ENCODE peak calls at places on chromosomes 2 and 18, in six cellular contexts. One of them, this sample, is unnamed.

GRCh38 chr2:98761267-98761781 is 30.4 kb upstream of the MGAT4A start:
- DNase-seq in OCI-LY7: peak
- DNase-seq in mucosa of descending colon: no peak
- DNase-seq in A549: no peak
- DNase-seq in HL-60: no peak
- DNase-seq in heart left ventricle: no peak
- DNase-seq in this sample: no peak

GRCh38 chr2:220555961-220556360 is 928.5 kb downstream of the SLC4A3 start:
- DNase-seq in heart left ventricle: no peak
- DNase-seq in HL-60: no peak
- DNase-seq in A549: no peak
- DNase-seq in OCI-LY7: no peak
- DNase-seq in mucosa of descending colon: no peak
- DNase-seq in this sample: no peak

GRCh38 chr2:43818761-43819160 is 19.9 kb downstream of the ABCG5 start:
- DNase-seq in HL-60: peak
- DNase-seq in A549: no peak
- DNase-seq in mucosa of descending colon: peak
- DNase-seq in OCI-LY7: no peak
- DNase-seq in heart left ventricle: no peak
- DNase-seq in this sample: no peak

GRCh38 chr2:25349397-25349796 is 7.7 kb upstream of the DNMT3A start:
- DNase-seq in heart left ventricle: no peak
- DNase-seq in OCI-LY7: no peak
- DNase-seq in HL-60: no peak
- DNase-seq in mucosa of descending colon: no peak
- DNase-seq in A549: no peak
- DNase-seq in this sample: no peak

GRCh38 chr2:19764998-19765397 is 136.8 kb downstream of the TTC32 start:
- DNase-seq in OCI-LY7: no peak
- DNase-seq in HL-60: no peak
- DNase-seq in heart left ventricle: no peak
- DNase-seq in mucosa of descending colon: no peak
- DNase-seq in A549: no peak
- DNase-seq in this sample: no peak

GRCh38 chr18:67568166-67568565 is 51.6 kb upstream of the DSEL start:
- DNase-seq in mucosa of descending colon: no peak
- DNase-seq in HL-60: no peak
- DNase-seq in heart left ventricle: no peak
- DNase-seq in OCI-LY7: no peak
- DNase-seq in A549: no peak
- DNase-seq in this sample: no peak

GRCh38 chr2:112493858-112494648 is 12.1 kb downstream of the TTL start:
- DNase-seq in heart left ventricle: peak
- DNase-seq in mucosa of descending colon: no peak
- DNase-seq in OCI-LY7: no peak
- DNase-seq in HL-60: no peak
- DNase-seq in A549: peak
- DNase-seq in this sample: no peak

GRCh38 chr18:60120231-60120630 is 220.4 kb downstream of the PMAIP1 start:
- DNase-seq in OCI-LY7: no peak
- DNase-seq in HL-60: no peak
- DNase-seq in mucosa of descending colon: peak
- DNase-seq in A549: no peak
- DNase-seq in heart left ventricle: no peak
- DNase-seq in this sample: no peak

GRCh38 chr18:74116628-74117554 is 30.7 kb downstream of the FBXO15 start:
- DNase-seq in HL-60: peak
- DNase-seq in OCI-LY7: peak
- DNase-seq in A549: no peak
- DNase-seq in heart left ventricle: no peak
- DNase-seq in mucosa of descending colon: peak
- DNase-seq in this sample: no peak

GRCh38 chr18:73979742-73980141 is 167.9 kb downstream of the FBXO15 start:
- DNase-seq in OCI-LY7: no peak
- DNase-seq in A549: no peak
- DNase-seq in heart left ventricle: no peak
- DNase-seq in HL-60: no peak
- DNase-seq in mucosa of descending colon: no peak
- DNase-seq in this sample: no peak

GRCh38 chr2:10658914-10659257 is 30.9 kb downstream of the NOL10 start:
- DNase-seq in heart left ventricle: no peak
- DNase-seq in HL-60: no peak
- DNase-seq in OCI-LY7: no peak
- DNase-seq in mucosa of descending colon: no peak
- DNase-seq in A549: no peak
- DNase-seq in this sample: no peak

GRCh38 chr2:218963597-218963996 is 4.1 kb downstream of the CDK5R2 start:
- DNase-seq in mucosa of descending colon: no peak
- DNase-seq in heart left ventricle: no peak
- DNase-seq in OCI-LY7: no peak
- DNase-seq in HL-60: no peak
- DNase-seq in A549: no peak
- DNase-seq in this sample: no peak

GRCh38 chr18:12741351-12741750 is 38.5 kb downstream of the PSMG2 start:
- DNase-seq in mucosa of descending colon: no peak
- DNase-seq in A549: peak
- DNase-seq in heart left ventricle: no peak
- DNase-seq in OCI-LY7: no peak
- DNase-seq in HL-60: no peak
- DNase-seq in this sample: no peak

GRCh38 chr18:22005191-22005824 is 164.1 kb upstream of the GATA6 start:
- DNase-seq in mucosa of descending colon: no peak
- DNase-seq in HL-60: no peak
- DNase-seq in heart left ventricle: no peak
- DNase-seq in OCI-LY7: no peak
- DNase-seq in A549: no peak
- DNase-seq in this sample: peak

GRCh38 chr18:31830686-31831085 is 70.0 kb upstream of the SLC25A52 start:
- DNase-seq in OCI-LY7: no peak
- DNase-seq in HL-60: no peak
- DNase-seq in heart left ventricle: no peak
- DNase-seq in A549: no peak
- DNase-seq in mucosa of descending colon: no peak
- DNase-seq in this sample: no peak

DNA sequence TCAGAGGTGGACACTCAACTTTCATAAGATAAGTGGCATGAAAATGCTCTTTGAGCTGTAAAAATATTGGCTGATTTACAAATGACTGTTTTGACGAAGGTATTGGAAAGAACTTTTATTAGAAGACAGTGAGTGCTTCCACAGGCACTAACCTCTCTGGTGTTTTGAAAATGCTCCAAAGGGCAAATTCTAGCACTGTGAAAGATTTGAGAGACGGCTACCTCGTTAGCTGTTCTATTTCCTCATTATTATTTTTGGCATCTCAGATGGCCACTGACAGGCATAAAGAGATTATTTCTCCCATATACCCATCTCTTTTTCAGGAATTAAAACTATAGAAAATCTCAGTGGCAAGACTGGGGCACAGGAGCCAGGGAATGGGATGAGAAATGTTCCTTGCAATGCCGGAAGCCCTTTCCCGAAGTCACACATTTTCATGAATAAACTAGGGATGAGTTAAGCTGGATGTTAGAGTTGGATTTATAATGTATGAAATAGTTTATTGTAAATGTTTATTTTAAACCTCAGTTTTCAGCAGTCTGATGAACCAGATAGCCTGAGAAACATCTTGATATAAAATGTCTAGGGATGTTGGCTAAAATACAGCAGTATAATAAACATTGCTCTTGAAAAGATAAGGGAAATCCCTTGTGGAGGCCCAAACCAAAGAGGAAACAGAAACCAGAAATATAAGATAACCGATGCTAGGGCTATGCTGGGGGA is 175.7 kb downstream of the ASB1 start:
- DNase-seq in OCI-LY7: no peak
- DNase-seq in mucosa of descending colon: no peak
- DNase-seq in heart left ventricle: no peak
- DNase-seq in A549: no peak
- DNase-seq in HL-60: no peak
- DNase-seq in this sample: no peak
- H3K4me3 ChIP-seq in OCI-LY7: no peak
- H3K4me3 ChIP-seq in mucosa of descending colon: no peak
- H3K4me3 ChIP-seq in heart left ventricle: no peak
- H3K4me3 ChIP-seq in A549: no peak
- H3K4me3 ChIP-seq in HL-60: no peak
- H3K4me3 ChIP-seq in this sample: no peak

DNA sequence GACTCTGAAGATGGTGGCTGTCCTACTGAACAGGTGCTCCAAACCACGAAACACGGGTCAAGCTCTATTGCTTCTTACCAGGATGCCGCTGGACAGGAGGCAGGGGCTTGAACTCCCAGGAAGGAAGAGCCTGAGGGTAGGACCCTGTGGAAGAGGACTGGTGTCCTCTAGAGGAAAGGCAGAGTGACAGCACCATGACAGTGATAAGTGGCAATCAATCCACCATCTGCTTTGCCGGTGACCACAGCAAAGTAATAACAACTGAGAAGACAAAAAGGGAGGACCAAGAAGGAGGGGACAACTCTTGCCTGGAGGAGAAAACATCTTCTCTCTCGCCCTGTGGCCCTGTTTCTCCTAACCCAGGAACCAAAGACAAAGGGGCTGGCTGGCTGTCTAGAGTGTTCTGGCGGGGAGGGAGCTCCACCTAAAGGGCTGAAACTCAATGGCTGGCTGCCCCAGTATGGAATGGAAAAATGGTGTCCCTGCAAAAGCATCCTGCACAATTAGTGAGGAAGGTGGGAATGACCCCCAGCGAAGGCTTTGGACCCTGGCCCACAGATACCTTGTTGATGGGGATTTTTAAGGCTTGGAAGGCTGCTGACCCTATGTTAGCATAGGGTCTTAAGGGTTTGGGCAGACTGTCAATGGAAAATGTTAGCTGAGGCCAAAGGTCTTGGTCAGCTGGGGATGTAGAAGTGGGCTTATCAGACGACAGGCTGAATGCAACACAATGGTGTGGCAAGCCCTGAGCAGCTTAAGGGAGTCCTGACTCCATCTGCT is 35.4 kb downstream of the PROC start:
- DNase-seq in heart left ventricle: no peak
- DNase-seq in mucosa of descending colon: no peak
- DNase-seq in A549: no peak
- DNase-seq in OCI-LY7: peak
- DNase-seq in HL-60: no peak
- DNase-seq in this sample: no peak
- TF ChIP-seq CTCF in heart left ventricle: no peak
- TF ChIP-seq CTCF in mucosa of descending colon: no peak
- TF ChIP-seq CTCF in A549: no peak
- TF ChIP-seq CTCF in OCI-LY7: peak
- TF ChIP-seq CTCF in HL-60: no peak
- TF ChIP-seq CTCF in this sample: no peak

GRCh38 chr2:187775196-187775595 is 221.0 kb upstream of the TFPI start:
- DNase-seq in OCI-LY7: no peak
- DNase-seq in heart left ventricle: no peak
- DNase-seq in mucosa of descending colon: no peak
- DNase-seq in HL-60: no peak
- DNase-seq in A549: no peak
- DNase-seq in this sample: no peak

GRCh38 chr2:187769437-187769836 is 215.2 kb upstream of the TFPI start:
- DNase-seq in HL-60: no peak
- DNase-seq in OCI-LY7: no peak
- DNase-seq in mucosa of descending colon: no peak
- DNase-seq in heart left ventricle: no peak
- DNase-seq in A549: no peak
- DNase-seq in this sample: no peak

GRCh38 chr2:187775651-187776050 is 221.4 kb upstream of the TFPI start:
- DNase-seq in mucosa of descending colon: no peak
- DNase-seq in OCI-LY7: no peak
- DNase-seq in A549: no peak
- DNase-seq in HL-60: no peak
- DNase-seq in heart left ventricle: no peak
- DNase-seq in this sample: no peak

GRCh38 chr2:187768995-187769394 is 214.8 kb upstream of the TFPI start:
- DNase-seq in A549: no peak
- DNase-seq in mucosa of descending colon: no peak
- DNase-seq in HL-60: no peak
- DNase-seq in OCI-LY7: no peak
- DNase-seq in heart left ventricle: no peak
- DNase-seq in this sample: no peak

DNA sequence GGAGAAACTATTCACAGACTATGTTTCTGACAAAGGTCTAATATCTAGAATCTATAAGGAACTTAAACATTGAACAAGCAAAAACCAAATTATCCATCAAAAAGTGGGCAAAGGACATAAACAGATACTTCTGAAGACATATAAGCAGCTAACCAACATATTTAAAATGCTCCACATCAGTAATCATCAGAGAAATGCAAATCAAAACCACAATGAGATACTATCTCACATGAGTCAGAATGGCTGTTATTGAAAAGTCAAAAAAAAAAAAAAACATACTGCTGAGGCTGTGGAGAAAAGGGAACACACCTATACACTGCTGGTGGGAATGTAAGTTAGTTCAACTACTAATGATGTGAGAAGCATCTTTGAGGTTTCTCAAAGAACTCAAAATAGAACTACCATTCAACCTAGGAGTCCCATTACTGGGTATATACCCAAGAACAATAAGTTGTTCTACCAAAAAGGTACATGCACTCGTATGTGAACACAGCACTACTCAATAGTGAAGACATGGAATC is 220.4 kb upstream of the TFPI start:
- DNase-seq in OCI-LY7: no peak
- DNase-seq in mucosa of descending colon: no peak
- DNase-seq in HL-60: no peak
- DNase-seq in A549: no peak
- DNase-seq in heart left ventricle: no peak
- DNase-seq in this sample: no peak
- H3K4me3 ChIP-seq in OCI-LY7: no peak
- H3K4me3 ChIP-seq in mucosa of descending colon: no peak
- H3K4me3 ChIP-seq in HL-60: no peak
- H3K4me3 ChIP-seq in A549: no peak
- H3K4me3 ChIP-seq in heart left ventricle: no peak
- H3K4me3 ChIP-seq in this sample: no peak

DNA sequence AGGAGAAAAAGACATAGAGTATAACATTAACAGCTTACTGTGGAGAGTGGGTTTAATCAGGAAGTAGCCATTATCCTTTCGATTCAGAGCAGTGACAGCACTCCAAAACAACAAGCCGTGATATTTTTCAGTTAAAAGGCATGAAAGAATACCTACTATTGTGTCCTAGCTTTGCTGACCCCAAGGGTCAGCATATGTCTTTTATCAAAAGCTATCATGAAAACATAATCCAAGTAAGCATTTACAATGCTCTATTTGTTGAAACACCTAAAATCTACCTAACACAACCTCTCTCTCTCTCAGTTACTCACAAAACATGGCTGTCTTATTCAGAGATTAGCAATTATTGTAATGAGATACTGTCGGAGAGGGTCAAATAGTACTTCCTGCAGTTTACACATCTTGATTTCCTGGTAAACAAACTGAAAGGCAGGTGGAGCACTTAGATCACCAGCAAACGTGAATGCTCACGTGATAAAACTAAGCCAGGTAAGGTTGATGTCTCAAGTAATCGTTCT is 100.0 kb downstream of the BAZ2B start:
- DNase-seq in A549: peak
- DNase-seq in heart left ventricle: no peak
- DNase-seq in mucosa of descending colon: peak
- DNase-seq in OCI-LY7: peak
- DNase-seq in HL-60: peak
- DNase-seq in this sample: no peak
- TF ChIP-seq CTCF in A549: no peak
- TF ChIP-seq CTCF in heart left ventricle: no peak
- TF ChIP-seq CTCF in mucosa of descending colon: no peak
- TF ChIP-seq CTCF in OCI-LY7: peak
- TF ChIP-seq CTCF in HL-60: no peak
- TF ChIP-seq CTCF in this sample: no peak

This sample was measured in sigmoid colon.